ENCODE peak calls at places on chromosomes 5 and 9, in nine cellular contexts. V is kidney epithelial cell, X is fibroblast of mammary gland, D is AG04449, F is colonic mucosa, T is body of pancreas, H is left lung, R is cardiac fibroblast, Q is mucosa of descending colon. I is an unnamed sample.
A peak's percentile ranks its signal among the peaks of the same experiment; 100 is the strongest.

GRCh38 chr5:111783537-111783936 is 26.5 kb upstream of the NREP start:
- DNase-seq in V (no peak), X (no peak), D (no peak), F (no peak), T (no peak), H (no peak), R (no peak), Q (no peak), I (no peak)

GRCh38 chr5:151691706-151692105 is 5.0 kb upstream of the SPARC start:
- DNase-seq in V (no peak), X (no peak), D (no peak), F (no peak), T (no peak), H (no peak), R (peak; percentile 21), Q (no peak), I (no peak)

GRCh38 chr5:146560205-146560812 is 44.3 kb upstream of the GPR151 start:
- DNase-seq in V (no peak), X (peak; percentile 16), D (no peak), F (no peak), T (no peak), H (no peak), R (no peak), Q (no peak), I (peak; percentile 26)

GRCh38 chr9:137708590-137709284 is 89.9 kb downstream of the EHMT1 start:
- DNase-seq in V (no peak), X (no peak), D (no peak), F (no peak), T (no peak), H (no peak), R (no peak), Q (no peak), I (no peak)

GRCh38 chr5:167950126-167950721 is 341.2 kb upstream of the WWC1 start:
- DNase-seq in V (no peak), X (peak; percentile 90), D (peak; percentile 79), F (no peak), T (no peak), H (no peak), R (peak; percentile 86), Q (no peak), I (peak; percentile 40)

GRCh38 chr9:90343360-90343759 is 299.3 kb downstream of the DIRAS2 start:
- DNase-seq in V (no peak), X (peak; percentile 31), D (no peak), F (no peak), T (no peak), H (no peak), R (peak; percentile 17), Q (no peak), I (no peak)

GRCh38 chr5:29089591-29090141 is 2051.3 kb upstream of the CDH9 start:
- DNase-seq in V (no peak), X (no peak), D (no peak), F (no peak), T (no peak), H (no peak), R (no peak), Q (no peak), I (no peak)

GRCh38 chr5:127757576-127757975 is 54.4 kb downstream of the CCDC192 start:
- DNase-seq in V (no peak), X (peak; percentile 64), D (no peak), F (peak; percentile 69), T (peak; percentile 46), H (no peak), R (peak; percentile 84), Q (peak; percentile 84), I (peak; percentile 34)

GRCh38 chr9:88949425-88949824 is 41.8 kb upstream of the S1PR3 start:
- DNase-seq in V (no peak), X (peak; percentile 90), D (no peak), F (no peak), T (peak; percentile 69), H (no peak), R (peak; percentile 59), Q (no peak), I (no peak)

GRCh38 chr5:7157083-7157482 is 238.9 kb upstream of the ADCY2 start:
- DNase-seq in V (no peak), X (no peak), D (no peak), F (no peak), T (no peak), H (no peak), R (no peak), Q (no peak), I (no peak)

GRCh38 chr9:81113408-81114124 is 575.8 kb downstream of the TLE1 start:
- DNase-seq in V (no peak), X (no peak), D (no peak), F (no peak), T (no peak), H (no peak), R (no peak), Q (no peak), I (no peak)

DNA sequence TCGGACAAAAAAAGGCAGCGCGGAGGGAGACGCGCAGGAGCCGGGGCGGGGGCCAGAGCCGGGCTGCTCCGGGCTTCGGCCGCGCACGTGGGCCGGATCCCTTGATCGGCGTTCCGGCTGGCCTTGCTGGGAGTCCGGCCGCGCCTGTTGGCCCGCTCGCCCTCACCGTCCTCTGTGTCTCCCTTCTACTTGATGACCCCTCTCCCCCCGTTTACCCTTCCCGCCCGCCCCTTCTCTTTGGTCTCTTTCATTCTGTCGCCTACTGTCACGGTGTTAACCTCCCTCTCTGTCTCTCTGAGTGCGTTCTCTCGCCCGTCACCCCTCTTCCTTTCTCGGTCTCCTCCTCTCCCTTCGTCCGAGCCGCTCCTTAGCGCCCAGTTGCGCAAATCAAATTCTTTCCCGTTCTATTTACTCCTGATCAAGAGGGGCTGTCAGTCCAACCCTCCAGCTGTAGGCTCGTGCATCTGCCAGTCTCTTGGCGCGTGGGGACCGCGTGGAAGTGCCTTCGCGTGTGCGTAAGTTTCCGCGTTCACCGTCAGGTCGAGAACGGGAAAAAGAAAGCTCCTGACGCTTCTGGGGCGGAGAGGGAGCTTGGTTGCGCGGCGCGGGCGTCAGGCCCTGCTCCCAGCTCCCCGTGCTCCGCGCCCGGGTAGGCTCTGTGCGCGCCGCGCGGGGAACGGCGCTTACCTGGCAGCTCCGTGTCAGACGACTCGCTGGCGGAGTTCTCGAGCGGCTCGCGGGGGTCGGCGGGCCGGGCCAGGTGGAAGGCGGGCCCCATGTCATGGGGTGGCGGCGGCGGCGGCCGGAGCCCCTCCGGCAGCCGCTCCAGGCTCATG is 784 bp downstream of the PITX1 start:
- DNase-seq in V (no peak), X (peak; percentile 12), D (no peak), F (no peak), T (peak; percentile 19), H (peak; percentile 71), R (peak; percentile 30), Q (peak; percentile 22), I (no peak)
- H3K4me3 ChIP-seq in V (no peak overlapping the region), X (peak overlapping the region; percentile 2), D (peak overlapping the region; percentile 72), F (peak overlapping the region; percentile 49), T (no peak overlapping the region), H (peak overlapping the region; percentile 28), R (peak overlapping the region; percentile 18), Q (peak overlapping the region; percentile 28), I (peak overlapping the region; percentile 14)

DNA sequence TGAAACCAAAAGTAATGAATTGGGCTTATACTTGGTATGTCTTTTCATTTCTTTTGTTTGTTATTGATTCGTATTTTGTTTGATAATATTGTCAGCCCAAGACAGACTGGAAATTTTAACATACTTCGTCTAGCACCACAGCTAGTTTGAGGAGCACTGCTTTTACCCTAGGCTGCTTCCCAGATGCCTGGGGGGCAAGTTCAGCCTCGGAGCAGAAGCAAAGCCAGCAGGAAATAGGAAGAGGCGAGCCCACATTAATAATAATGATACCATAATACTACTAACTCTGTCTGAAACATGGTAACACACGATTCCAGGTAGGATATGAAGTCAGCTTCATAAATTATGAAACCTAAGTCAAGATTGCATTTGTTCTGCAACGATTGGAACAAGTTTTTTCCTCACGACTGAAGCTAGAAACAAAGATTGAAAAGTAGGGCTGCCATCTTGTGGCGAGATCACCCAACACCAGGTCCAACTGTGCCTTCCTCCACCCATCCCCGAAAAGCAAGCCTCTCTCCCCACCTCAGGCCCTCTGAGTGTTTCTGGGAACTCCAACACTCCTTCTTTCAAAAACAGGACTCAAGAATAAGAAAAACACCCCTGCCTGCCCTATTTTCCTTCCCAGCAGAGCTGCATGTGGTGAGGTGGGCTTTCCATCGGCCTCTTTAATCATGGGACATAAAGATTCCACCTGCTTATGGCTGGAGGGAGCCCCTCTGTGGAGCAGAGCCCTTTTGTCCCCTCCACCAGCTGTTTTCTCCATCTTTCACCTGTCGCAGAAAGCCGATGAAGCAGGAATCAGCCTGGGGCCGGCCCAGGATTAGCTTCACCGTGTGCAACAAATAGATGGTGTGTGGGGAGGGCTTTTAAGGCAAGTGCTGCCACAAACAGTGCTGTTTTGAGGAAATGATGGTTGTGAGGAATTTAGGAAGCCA is 236.3 kb downstream of the CAAP1 start:
- DNase-seq in V (no peak), X (peak; percentile 18), D (no peak), F (no peak), T (no peak), H (no peak), R (peak; percentile 14), Q (peak; percentile 3), I (no peak)
- TF ChIP-seq CTCF in V (peak; percentile 58), X (peak; percentile 45), D (peak; percentile 52), F (no peak), T (peak; percentile 3), H (peak; percentile 22), R (peak; percentile 15), Q (no peak), I (peak; percentile 53)

GRCh38 chr5:39422036-39422606 is 2.7 kb downstream of the DAB2 start:
- DNase-seq in V (no peak), X (peak; percentile 32), D (no peak), F (no peak), T (no peak), H (no peak), R (no peak), Q (no peak), I (no peak)
- H3K4me3 ChIP-seq in V (no peak overlapping the region), X (peak overlapping the region; percentile 95), D (peak overlapping the region; percentile 83), F (peak overlapping the region; percentile 12), T (no peak overlapping the region), H (peak overlapping the region; percentile 53), R (peak overlapping the region; percentile 80), Q (no peak overlapping the region), I (peak overlapping the region; percentile 87)

GRCh38 chr9:124392855-124393460 is 22.3 kb downstream of the PSMB7 start:
- DNase-seq in V (peak; percentile 87), X (peak; percentile 98), D (peak; percentile 63), F (no peak), T (peak; percentile 27), H (no peak), R (peak; percentile 93), Q (no peak), I (peak; percentile 62)
- TF ChIP-seq CTCF in V (peak; percentile 49), X (peak; percentile 59), D (peak; percentile 55), F (no peak), T (peak; percentile 47), H (no peak), R (peak; percentile 42), Q (no peak), I (peak; percentile 67)

GRCh38 chr9:108466238-108466637 is 389.5 kb downstream of the ACTL7B start:
- DNase-seq in V (no peak), X (no peak), D (no peak), F (no peak), T (no peak), H (no peak), R (no peak), Q (no peak), I (no peak)
- H3K4me3 ChIP-seq in V (no peak overlapping the region), X (no peak overlapping the region), D (no peak overlapping the region), F (no peak overlapping the region), T (no peak overlapping the region), H (no peak overlapping the region), R (no peak overlapping the region), Q (no peak overlapping the region), I (no peak overlapping the region)

GRCh38 chr5:66742083-66742895 is 146.1 kb downstream of the MAST4 start:
- DNase-seq in V (no peak), X (no peak), D (no peak), F (peak; percentile 26), T (peak; percentile 62), H (no peak), R (peak; percentile 38), Q (peak; percentile 35), I (no peak)
- TF ChIP-seq CTCF in V (peak; percentile 38), X (peak; percentile 12), D (peak; percentile 18), F (peak; percentile 19), T (peak; percentile 42), H (no peak), R (peak; percentile 38), Q (peak; percentile 11), I (peak; percentile 23)